ENCODE peak calls at places on chromosomes 11 and 22, in seven cellular contexts. Q is kidney, F is fibroblast of lung, S is PC-3, V is iPS DF 6.9, Y is GM23248, G is upper lobe of right lung. M is an unnamed sample.

GRCh38 chr11:1567052-1567720 is 4.9 kb downstream of the DUSP8 start:
- DNase-seq in V (no peak), F (no peak), Y (no peak), Q (peak; percentile 68), G (no peak), S (no peak), M (no peak)

GRCh38 chr22:27124336-27125023 is 467.1 kb downstream of the MIAT start:
- DNase-seq in V (no peak), Q (no peak), Y (peak; percentile 45), G (no peak), F (no peak), S (no peak), M (no peak)

GRCh38 chr11:118171274-118172062 is 5.0 kb downstream of the SCN2B start:
- DNase-seq in Y (peak; percentile 63), G (peak; percentile 85), S (peak; percentile 80), F (peak; percentile 58), Q (peak; percentile 87), V (peak; percentile 83), M (peak; percentile 30)

GRCh38 chr11:44382118-44382517 is 72.2 kb upstream of the ALX4 start:
- DNase-seq in F (no peak), S (no peak), Q (no peak), V (no peak), Y (no peak), G (no peak), M (no peak)

GRCh38 chr11:80727315-80727714 is 1286.5 kb upstream of the TENM4 start:
- DNase-seq in Y (peak; percentile 27), G (no peak), Q (no peak), F (peak; percentile 45), S (peak; percentile 44), V (peak; percentile 27), M (peak; percentile 27)

GRCh38 chr22:42156597-42156996 is 26.0 kb upstream of the CYP2D6 start:
- DNase-seq in Q (no peak), G (no peak), F (no peak), Y (no peak), V (no peak), S (no peak), M (no peak)

GRCh38 chr22:50683994-50684371 is 11.4 kb downstream of the SHANK3 start:
- DNase-seq in G (no peak), S (no peak), F (no peak), V (no peak), Y (no peak), Q (no peak), M (no peak)

GRCh38 chr11:134841411-134841810 is 429.4 kb upstream of the B3GAT1 start:
- DNase-seq in Q (no peak), Y (no peak), G (no peak), S (no peak), V (no peak), F (no peak), M (no peak)

GRCh38 chr11:99522467-99523173 is 501.9 kb downstream of the CNTN5 start:
- DNase-seq in G (no peak), Q (no peak), S (peak; percentile 56), V (no peak), F (peak; percentile 56), Y (peak; percentile 2), M (no peak)

GRCh38 chr11:106988151-106988806 is 30.0 kb downstream of the GUCY1A2 start:
- DNase-seq in V (no peak), Q (no peak), S (peak; percentile 25), F (peak; percentile 65), G (no peak), Y (peak; percentile 89), M (peak; percentile 29)

GRCh38 chr11:34331329-34331728 is 26.5 kb downstream of the ABTB2 start:
- DNase-seq in Q (no peak), Y (peak; percentile 89), F (peak; percentile 68), V (no peak), S (peak; percentile 86), G (no peak), M (peak; percentile 56)

GRCh38 chr11:7673724-7674434 is 579 bp upstream of the CYB5R2 start:
- DNase-seq in Q (peak; percentile 80), Y (peak; percentile 48), F (peak; percentile 33), V (no peak), G (peak; percentile 72), S (no peak), M (no peak)

GRCh38 chr22:42316988-42317387 is 46.5 kb upstream of the TCF20 start:
- DNase-seq in S (no peak), Y (peak; percentile 80), G (peak; percentile 75), V (no peak), Q (no peak), F (no peak), M (no peak)

GRCh38 chr22:39081557-39081956 is 4.5 kb downstream of the APOBEC3G start:
- DNase-seq in V (no peak), Q (no peak), S (no peak), F (no peak), G (no peak), Y (no peak), M (no peak)

GRCh38 chr11:75154646-75155569 is 4.0 kb downstream of the SLCO2B1 start:
- DNase-seq in F (no peak), G (no peak), V (no peak), Q (no peak), Y (no peak), S (no peak), M (no peak)

GRCh38 chr11:78248191-78248590 is 59.5 kb downstream of the USP35 start:
- DNase-seq in S (no peak), V (no peak), Y (peak; percentile 23), G (no peak), Q (no peak), F (no peak), M (no peak)

GRCh38 chr11:73225001-73225686 is 7.1 kb downstream of the P2RY2 start:
- DNase-seq in Q (peak; percentile 21), Y (no peak), F (no peak), V (no peak), S (no peak), G (peak; percentile 63), M (no peak)

GRCh38 chr11:134843020-134843419 is 431.0 kb upstream of the B3GAT1 start:
- DNase-seq in S (no peak), Q (no peak), F (no peak), G (no peak), V (no peak), Y (no peak), M (no peak)

GRCh38 chr11:37972691-37973090 is 1374.7 kb upstream of the RAG2 start:
- DNase-seq in Q (no peak), G (no peak), F (peak; percentile 45), V (no peak), Y (no peak), S (peak; percentile 6), M (no peak)

GRCh38 chr22:43008509-43008908 is 6.4 kb downstream of the PACSIN2 start:
- DNase-seq in Q (peak; percentile 41), G (no peak), Y (peak; percentile 65), V (no peak), S (no peak), F (no peak), M (no peak)

GRCh38 chr22:30572210-30572609 is 2.3 kb downstream of the GAL3ST1 start:
- DNase-seq in V (no peak), G (no peak), S (no peak), F (no peak), Y (no peak), Q (no peak), M (no peak)

GRCh38 chr11:116879789-116880402 is 42.5 kb upstream of the APOA1 start:
- DNase-seq in S (peak; percentile 86), Y (peak; percentile 88), Q (no peak), F (peak; percentile 90), G (no peak), V (peak; percentile 27), M (peak; percentile 67)

GRCh38 chr11:133887692-133888332 is 42.5 kb upstream of the SPATA19 start:
- DNase-seq in Q (no peak), S (no peak), F (no peak), Y (no peak), G (no peak), V (no peak), M (no peak)

GRCh38 chr11:114738954-114739353 is 60.6 kb downstream of the NXPE2 start:
- DNase-seq in S (peak; percentile 71), Q (no peak), Y (peak; percentile 63), V (peak; percentile 7), F (peak; percentile 43), G (no peak), M (peak; percentile 34)

GRCh38 chr11:73173755-73174494 is 31.8 kb upstream of the FCHSD2 start:
- DNase-seq in Y (no peak), F (no peak), V (no peak), Q (peak; percentile 73), G (no peak), S (no peak), M (no peak)

GRCh38 chr22:21457023-21457787 is 10.0 kb upstream of the TMEM191C start:
- DNase-seq in V (no peak), Y (no peak), G (peak; percentile 64), Q (peak; percentile 42), F (peak; percentile 15), S (peak; percentile 85), M (no peak)

GRCh38 chr22:27905638-27906037 is 13.4 kb downstream of the PITPNB start:
- DNase-seq in V (no peak), S (no peak), Y (no peak), G (no peak), Q (no peak), F (no peak), M (no peak)

GRCh38 chr11:115471367-115471766 is 32.8 kb downstream of the CADM1 start:
- DNase-seq in Y (no peak), S (no peak), G (no peak), F (no peak), Q (no peak), V (no peak), M (no peak)

GRCh38 chr11:76265771-76266241 is 59.5 kb upstream of the WNT11 start:
- DNase-seq in S (no peak), V (no peak), F (no peak), G (no peak), Q (no peak), Y (peak; percentile 58), M (no peak)

DNA sequence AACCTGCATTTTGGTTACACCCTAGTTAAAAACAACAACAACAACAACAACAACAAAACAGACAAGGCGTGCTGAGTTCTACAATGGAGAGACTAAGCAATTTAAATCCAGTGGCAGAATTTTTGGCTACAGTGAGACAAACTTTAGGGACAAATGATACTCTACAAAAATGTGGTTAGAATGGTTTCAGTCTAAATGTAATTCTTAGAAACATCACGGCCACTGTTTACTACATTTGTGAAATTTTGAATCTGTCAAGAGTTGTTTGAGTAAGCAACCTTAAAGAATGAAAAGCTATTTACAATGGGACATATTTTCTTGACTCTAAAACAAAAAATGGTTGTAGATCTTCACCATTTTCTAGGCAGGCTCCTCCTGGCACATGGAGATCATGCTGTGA is 259.4 kb downstream of the SWAP70 start:
- DNase-seq in F (no peak), Q (no peak), Y (no peak), V (no peak), G (no peak), S (no peak), M (no peak)
- H3K27ac ChIP-seq in F (no peak overlapping the region), Q (no peak overlapping the region), Y (no peak overlapping the region), V (peak overlapping the region; percentile 86), G (no peak overlapping the region), S (no peak overlapping the region), M (no peak overlapping the region)

GRCh38 chr11:121961228-121961860 is 154.7 kb downstream of the BLID start:
- DNase-seq in S (no peak), F (no peak), G (no peak), V (no peak), Y (peak; percentile 49), Q (no peak), M (no peak)
- H3K4me3 ChIP-seq in S (no peak overlapping the region), F (no peak overlapping the region), G (no peak overlapping the region), V (no peak overlapping the region), Y (no peak overlapping the region), Q (no peak overlapping the region), M (no peak overlapping the region)

GRCh38 chr11:128415539-128415938 is 171.8 kb downstream of the ETS1 start:
- DNase-seq in S (no peak), Q (no peak), V (no peak), F (no peak), G (no peak), Y (no peak), M (peak; percentile 60)
- H3K27ac ChIP-seq in S (no peak overlapping the region), Q (no peak overlapping the region), V (no peak overlapping the region), F (no peak overlapping the region), G (no peak overlapping the region), Y (no peak overlapping the region), M (no peak overlapping the region)

GRCh38 chr11:10603721-10604297 is 35.3 kb upstream of the LYVE1 start:
- DNase-seq in Y (no peak), G (no peak), V (no peak), S (no peak), Q (no peak), F (no peak), M (no peak)
- H3K4me3 ChIP-seq in Y (no peak overlapping the region), G (no peak overlapping the region), V (no peak overlapping the region), S (no peak overlapping the region), Q (no peak overlapping the region), F (no peak overlapping the region), M (no peak overlapping the region)

M was measured in brain microvascular endothelial cell.